ENCODE peak calls at places on chromosomes 4 and X, in six cellular contexts. G, F, H, E, L and U are unnamed samples.

GRCh38 chr4:153655928-153656327 is 28.2 kb upstream of the TLR2 start:
- DNase-seq in H (no peak), E (no peak), G (no peak), L (no peak), F (no peak), U (peak)

GRCh38 chr4:97558204-97558804 is 585.0 kb downstream of the STPG2 start:
- DNase-seq in H (no peak), E (no peak), L (no peak), F (no peak), G (no peak), U (no peak)

GRCh38 chr4:37968747-37969146 is 8.5 kb downstream of the PTTG2 start:
- DNase-seq in H (no peak), G (no peak), L (no peak), E (no peak), F (no peak), U (no peak)

GRCh38 chr4:136864580-136865185 is 667.6 kb downstream of the PCDH18 start:
- DNase-seq in G (peak), F (peak), H (peak), L (peak), E (peak), U (peak)

GRCh38 chr4:154073107-154073817 is 284.4 kb upstream of the SFRP2 start:
- DNase-seq in F (no peak), L (no peak), G (no peak), E (no peak), H (no peak), U (no peak)

GRCh38 chrX:121635141-121635540 is 587.7 kb downstream of the GLUD2 start:
- DNase-seq in G (no peak), E (no peak), F (no peak), H (no peak), L (no peak), U (no peak)

GRCh38 chr4:150722908-150723362 is 141.0 kb downstream of the MAB21L2 start:
- DNase-seq in F (no peak), E (no peak), H (peak), G (no peak), L (no peak), U (no peak)

GRCh38 chrX:71098302-71098701 is 2.7 kb downstream of the FOXO4 start:
- DNase-seq in F (peak), E (no peak), H (peak), G (peak), L (no peak), U (peak)

GRCh38 chrX:18961686-18962085 is 22.2 kb downstream of the PHKA2 start:
- DNase-seq in F (no peak), G (no peak), L (no peak), H (peak), E (no peak), U (peak)

GRCh38 chr4:65943076-65943475 is 272.8 kb upstream of the EPHA5 start:
- DNase-seq in E (no peak), G (peak), H (peak), L (peak), F (no peak), U (no peak)

GRCh38 chr4:176034498-176034897 is 31.1 kb upstream of the WDR17 start:
- DNase-seq in E (no peak), L (no peak), G (no peak), H (peak), F (peak), U (peak)

GRCh38 chr4:13640149-13640671 is 12.7 kb upstream of the BOD1L1 start:
- DNase-seq in G (no peak), H (no peak), E (no peak), L (no peak), F (peak), U (peak)

GRCh38 chr4:155629831-155630425 is 36.7 kb upstream of the GUCY1A1 start:
- DNase-seq in H (no peak), G (no peak), E (no peak), F (no peak), L (no peak), U (no peak)

GRCh38 chrX:74506310-74507115 is 85.2 kb downstream of the SLC16A2 start:
- DNase-seq in H (no peak), F (no peak), L (no peak), E (peak), G (no peak), U (no peak)

GRCh38 chrX:120549483-120550452 is 11.0 kb downstream of the CUL4B start:
- DNase-seq in H (peak), E (no peak), L (peak), G (peak), F (peak), U (peak)

GRCh38 chrX:11171956-11172355 is 60.8 kb downstream of the HCCS start:
- DNase-seq in G (no peak), E (no peak), F (no peak), H (no peak), L (no peak), U (no peak)

GRCh38 chr4:8238515-8239053 is 31.0 kb upstream of the HTRA3 start:
- DNase-seq in E (no peak), F (no peak), G (peak), L (peak), H (no peak), U (no peak)

GRCh38 chr4:48100248-48100647 is 33.8 kb downstream of the TXK start:
- DNase-seq in G (no peak), L (no peak), E (no peak), H (no peak), F (no peak), U (no peak)
- TF ChIP-seq MYC in G (no peak), L (no peak), E (no peak), H (no peak), F (no peak), U (no peak)

DNA sequence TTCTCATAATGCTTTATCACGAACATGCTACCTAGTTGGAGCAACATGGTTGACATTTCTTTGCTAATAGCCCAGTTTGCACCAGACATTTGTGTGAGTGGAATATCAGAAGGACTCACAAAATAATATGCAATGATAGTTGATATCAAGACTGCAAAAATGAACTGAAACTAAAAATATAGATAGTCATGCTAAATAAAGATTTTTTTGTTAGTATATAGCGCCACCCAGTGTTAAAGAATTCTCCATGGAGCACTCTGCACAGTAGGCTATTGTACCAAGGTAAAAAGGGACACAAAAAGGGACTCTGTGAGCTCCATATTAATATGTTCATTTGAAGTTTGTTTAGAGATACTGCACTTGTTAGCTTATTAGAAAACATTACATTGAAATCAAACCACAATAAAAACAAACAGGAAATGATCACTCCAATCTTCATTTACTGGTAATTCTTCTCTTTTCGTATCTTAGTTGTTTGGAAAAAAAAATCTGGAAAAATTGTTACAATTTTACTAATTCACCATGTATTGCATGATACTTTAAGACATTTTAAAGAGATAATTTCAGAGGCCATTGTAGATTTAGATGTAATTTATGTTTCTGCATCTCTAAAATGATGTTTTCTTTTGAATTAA is 1509.6 kb downstream of the ADGRL3 start:
- DNase-seq in L (peak), G (no peak), H (no peak), F (peak), E (no peak), U (peak)
- TF ChIP-seq MAX in L (no peak), G (no peak), H (no peak), F (no peak), E (no peak), U (no peak)

GRCh38 chrX:65874765-65875164 is 165.1 kb downstream of the VSIG4 start:
- DNase-seq in G (no peak), E (no peak), F (peak), H (no peak), L (no peak), U (peak)
- TF ChIP-seq MYC in G (no peak), E (no peak), F (no peak), H (no peak), L (no peak), U (no peak)

GRCh38 chrX:153769865-153770605 is 6.0 kb downstream of the PLXNB3 start:
- DNase-seq in G (no peak), E (no peak), L (no peak), H (no peak), F (no peak), U (no peak)

GRCh38 chrX:153767674-153768055 is 3.6 kb downstream of the PLXNB3 start:
- DNase-seq in E (no peak), G (no peak), H (no peak), F (no peak), L (no peak), U (no peak)

GRCh38 chrX:153770606-153771175 is 6.6 kb downstream of the PLXNB3 start:
- DNase-seq in G (no peak), F (no peak), H (no peak), E (no peak), L (no peak), U (no peak)

GRCh38 chrX:153768311-153769157 is 4.5 kb downstream of the PLXNB3 start:
- DNase-seq in F (no peak), L (no peak), E (no peak), H (no peak), G (no peak), U (no peak)

GRCh38 chrX:153769158-153769864 is 5.3 kb downstream of the PLXNB3 start:
- DNase-seq in G (no peak), E (no peak), H (no peak), F (no peak), L (no peak), U (no peak)
- TF ChIP-seq MAX in G (no peak), E (no peak), H (no peak), F (no peak), L (no peak), U (no peak)

GRCh38 chr4:101229116-101229515 is 118.2 kb downstream of the PPP3CA start:
- DNase-seq in H (no peak), F (no peak), L (no peak), G (no peak), E (no peak), U (no peak)

GRCh38 chr4:101227715-101228114 is 119.6 kb downstream of the PPP3CA start:
- DNase-seq in L (no peak), H (no peak), G (no peak), F (no peak), E (no peak), U (no peak)

GRCh38 chr4:101236097-101236496 is 111.2 kb downstream of the PPP3CA start:
- DNase-seq in H (no peak), E (no peak), G (no peak), F (no peak), L (no peak), U (no peak)

GRCh38 chr4:101230806-101231426 is 116.4 kb downstream of the PPP3CA start:
- DNase-seq in G (no peak), L (no peak), E (no peak), F (no peak), H (no peak), U (no peak)

DNA sequence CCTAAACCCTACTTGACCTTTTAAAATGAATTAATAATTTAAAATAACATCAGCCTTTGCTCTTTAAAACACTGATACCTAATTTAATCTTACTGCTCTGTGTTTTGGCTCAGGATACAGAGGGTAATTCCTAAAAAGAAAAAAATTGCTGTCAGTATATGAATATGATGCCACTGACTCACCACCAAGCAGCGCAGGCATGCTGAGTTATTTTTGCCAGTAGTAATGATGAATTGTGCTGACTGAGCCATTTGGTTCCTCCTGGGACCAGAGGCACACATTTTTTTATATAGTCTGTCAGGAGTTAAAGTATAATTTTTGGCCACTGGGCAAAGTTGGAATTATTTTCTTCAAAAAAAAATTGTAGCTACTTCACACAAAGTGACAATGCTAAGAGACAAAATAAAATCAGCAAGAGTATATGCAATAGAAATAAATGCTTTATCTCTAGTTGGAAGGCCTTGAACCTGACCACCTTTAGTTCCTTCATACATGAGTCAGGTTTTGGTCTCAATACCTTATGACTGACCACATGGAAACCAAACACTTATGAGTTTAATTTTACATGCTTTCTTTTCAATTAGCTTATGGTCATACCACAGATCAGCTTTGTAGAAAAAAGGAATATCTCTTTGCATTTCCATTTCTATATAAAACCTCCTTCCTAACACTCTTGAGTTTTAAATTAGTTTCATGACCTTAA is 115.1 kb downstream of the PPP3CA start:
- DNase-seq in E (no peak), F (no peak), H (peak), L (no peak), G (no peak), U (no peak)
- TF ChIP-seq MYC in E (no peak), F (no peak), H (no peak), L (no peak), G (no peak), U (no peak)

GRCh38 chr4:53591372-53591892 is at the start of gene LNX1:
- DNase-seq in G (no peak), F (peak), E (no peak), L (no peak), H (no peak), U (peak)
- TF ChIP-seq MAX in G (no peak), F (peak), E (no peak), L (no peak), H (no peak), U (peak)

DNA sequence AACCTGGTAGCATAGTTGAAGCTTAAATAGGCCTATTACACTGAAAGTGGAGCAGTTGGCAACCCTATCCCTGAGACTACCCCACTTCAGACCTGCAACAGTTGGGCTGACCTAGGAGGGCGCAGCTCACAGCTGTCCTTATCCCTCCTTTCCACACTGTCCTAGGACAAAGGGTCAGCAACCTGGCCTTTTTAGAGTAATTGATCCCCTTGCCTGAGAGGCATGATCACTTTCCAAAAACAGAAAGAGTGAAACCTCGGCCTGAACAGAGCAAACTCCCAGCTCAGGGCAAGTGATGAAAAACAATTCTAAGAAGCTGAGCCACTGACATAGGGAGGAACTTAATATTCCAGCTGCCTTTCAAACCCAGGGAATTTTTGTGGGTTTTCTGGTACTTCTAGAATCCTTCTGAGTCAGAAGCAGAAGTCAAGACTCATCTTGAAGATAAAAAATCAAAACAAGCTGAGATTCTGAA is 94.9 kb upstream of the MYOZ2 start:
- DNase-seq in F (no peak), L (no peak), H (no peak), E (no peak), G (no peak), U (no peak)
- TF ChIP-seq MYC in F (no peak), L (no peak), H (no peak), E (no peak), G (no peak), U (no peak)